ENCODE peak calls at places on chromosomes 6 and 20, in ten cellular contexts. Q is BE2C, P is mucosa of descending colon, E is HCT116, H is right cardiac atrium, Y is pancreas, O is lower lobe of right lung, T is GM23248, W is neuronal stem cell, U is right lobe of liver. X is an unnamed sample.
A peak's percentile ranks its signal among the peaks of the same experiment; 100 is the strongest.

GRCh38 chr20:33647603-33648395 is 14.3 kb upstream of the C20orf144 start:
- DNase-seq in H (peak; percentile 83), E (no peak), Q (no peak), U (no peak), T (peak; percentile 72), P (no peak), O (no peak), Y (no peak), W (no peak), X (no peak)

GRCh38 chr20:36644713-36645109 is 1.3 kb downstream of the SLA2 start:
- DNase-seq in O (no peak), T (peak; percentile 65), P (no peak), E (no peak), Q (no peak), U (no peak), W (no peak), Y (no peak), H (no peak), X (no peak)

GRCh38 chr20:2237059-2237458 is 58.7 kb upstream of the TGM3 start:
- DNase-seq in Y (no peak), P (peak; percentile 64), O (no peak), U (peak; percentile 87), W (no peak), H (peak; percentile 64), E (no peak), T (peak; percentile 99), Q (no peak), X (peak; percentile 94)

GRCh38 chr20:40816039-40816352 is 127.0 kb upstream of the MAFB start:
- DNase-seq in Q (no peak), E (no peak), P (no peak), T (no peak), W (no peak), Y (no peak), H (no peak), O (no peak), U (no peak), X (no peak)

GRCh38 chr6:128672023-128672422 is 151.6 kb upstream of the PTPRK start:
- DNase-seq in H (peak; percentile 6), Y (no peak), O (no peak), Q (peak; percentile 56), E (no peak), U (no peak), W (no peak), P (no peak), T (no peak), X (no peak)

GRCh38 chr6:89711801-89712200 is 73.3 kb upstream of the LYRM2 start:
- DNase-seq in Y (no peak), W (no peak), O (no peak), U (no peak), E (no peak), P (no peak), T (no peak), Q (no peak), H (no peak), X (no peak)

GRCh38 chr6:99119109-99120031 is 171.6 kb upstream of the FBXL4 start:
- DNase-seq in P (no peak), W (peak; percentile 62), O (no peak), U (no peak), Q (peak; percentile 23), T (peak; percentile 62), E (peak; percentile 12), Y (no peak), H (no peak), X (no peak)

GRCh38 chr20:3483784-3484183 is 13.0 kb downstream of the ATRN start:
- DNase-seq in T (peak; percentile 49), O (no peak), P (no peak), E (no peak), W (no peak), Y (no peak), Q (no peak), U (no peak), H (no peak), X (no peak)

GRCh38 chr6:38549795-38550194 is 89.9 kb downstream of the BTBD9 start:
- DNase-seq in E (no peak), W (no peak), Q (no peak), O (no peak), Y (no peak), T (no peak), H (no peak), P (no peak), U (no peak), X (no peak)

GRCh38 chr20:47020231-47020630 is 125.6 kb downstream of the EYA2 start:
- DNase-seq in P (no peak), Y (no peak), H (no peak), O (no peak), Q (no peak), W (no peak), E (no peak), T (no peak), U (no peak), X (no peak)

DNA sequence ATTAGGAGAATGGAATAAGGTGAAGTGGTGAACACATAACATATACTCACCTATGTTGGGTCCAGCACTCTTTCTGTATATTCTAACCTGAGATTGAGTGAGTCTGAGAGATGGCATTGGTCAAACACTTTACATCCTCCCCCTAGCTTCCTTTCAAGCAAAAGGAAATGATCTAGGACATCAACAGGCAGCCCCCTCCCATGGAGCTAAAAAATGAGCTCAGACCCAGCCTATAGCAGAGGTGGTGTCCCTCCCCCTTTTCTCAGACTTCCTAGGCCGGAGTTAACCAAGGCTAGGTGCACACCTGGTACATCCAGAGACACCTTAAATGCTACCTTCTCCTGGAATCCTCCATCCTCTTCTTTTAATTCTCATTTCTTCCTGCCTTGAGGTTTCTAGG is 5.5 kb upstream of the SDC4 start:
- DNase-seq in O (no peak), Q (no peak), E (no peak), Y (no peak), U (no peak), W (no peak), T (no peak), P (no peak), H (no peak), X (no peak)
- H3K4me1 ChIP-seq in O (peaks cover 22% of the 10 kb centered on the region), Q (no peaks in the 10 kb centered on the region), E (peaks cover 34% of the 10 kb centered on the region), Y (peaks cover 18% of the 10 kb centered on the region), U (no peaks in the 10 kb centered on the region), W (no peaks in the 10 kb centered on the region), T (peaks cover 31% of the 10 kb centered on the region), P (peaks cover 12% of the 10 kb centered on the region), H (peaks cover 8% of the 10 kb centered on the region), X (peaks cover 34% of the 10 kb centered on the region)

GRCh38 chr6:73078333-73078732 is 147.0 kb downstream of the KHDC1L start:
- DNase-seq in O (no peak), P (no peak), W (no peak), U (no peak), Q (no peak), E (no peak), H (no peak), T (no peak), Y (no peak), X (no peak)

GRCh38 chr6:73076211-73076610 is 149.1 kb downstream of the KHDC1L start:
- DNase-seq in W (no peak), U (no peak), P (no peak), H (no peak), Q (no peak), Y (no peak), T (no peak), O (no peak), E (no peak), X (no peak)

GRCh38 chr6:73073238-73073637 is 152.1 kb downstream of the KHDC1L start:
- DNase-seq in W (no peak), P (no peak), U (no peak), Q (no peak), H (no peak), E (no peak), Y (no peak), T (peak; percentile 26), O (no peak), X (no peak)

GRCh38 chr6:73078908-73079610 is 146.2 kb downstream of the KHDC1L start:
- DNase-seq in U (no peak), H (no peak), E (no peak), T (peak; percentile 53), Q (no peak), O (no peak), P (no peak), Y (no peak), W (no peak), X (no peak)

GRCh38 chr6:73074175-73074574 is 151.1 kb downstream of the KHDC1L start:
- DNase-seq in P (no peak), U (no peak), W (no peak), Y (no peak), O (no peak), H (no peak), T (peak; percentile 87), Q (no peak), E (no peak), X (no peak)
- H3K4me3 ChIP-seq in P (no peak overlapping the region), U (no peak overlapping the region), W (no peak overlapping the region), Y (no peak overlapping the region), O (no peak overlapping the region), H (no peak overlapping the region), T (peak overlapping the region; percentile 18), Q (no peak overlapping the region), E (no peak overlapping the region), X (no peak overlapping the region)

DNA sequence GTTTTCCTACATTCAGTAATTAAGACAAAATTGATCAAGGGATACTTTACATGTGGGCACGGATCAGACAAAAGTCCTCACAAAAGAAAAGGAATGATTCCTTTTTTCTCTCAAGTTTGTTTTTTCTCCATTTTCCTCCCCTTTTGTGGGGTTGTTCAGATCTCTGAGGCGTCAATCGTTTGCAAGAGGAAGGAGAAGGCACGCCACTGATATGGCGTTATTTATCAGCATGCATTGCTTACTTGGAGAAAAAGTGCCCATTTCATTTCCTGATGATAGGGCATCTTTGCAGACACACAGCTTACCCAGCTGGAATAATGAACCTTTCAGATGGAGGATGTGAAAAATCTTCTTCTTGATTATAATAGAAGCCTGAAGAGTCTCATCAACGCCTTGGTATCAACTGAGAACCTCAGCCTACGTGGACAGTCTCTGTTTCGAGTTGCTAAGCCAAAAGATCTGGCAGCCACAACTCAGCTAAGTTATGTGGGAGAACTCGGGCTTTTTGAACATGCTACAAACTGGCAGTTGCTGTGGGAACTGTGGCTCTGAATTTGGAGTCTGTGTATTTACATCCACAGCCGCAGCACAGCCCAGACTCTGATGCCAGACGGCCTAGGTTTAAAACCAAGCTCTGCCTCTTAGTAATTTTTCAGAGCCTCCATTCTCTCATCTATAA is 36.0 kb downstream of the RIPOR2 start:
- DNase-seq in T (no peak), H (no peak), E (no peak), W (no peak), U (no peak), P (no peak), Q (no peak), O (no peak), Y (no peak), X (no peak)
- H3K4me1 ChIP-seq in T (peaks cover 25% of the 10 kb centered on the region), H (no peaks in the 10 kb centered on the region), E (no peaks in the 10 kb centered on the region), W (peaks cover 2% of the 10 kb centered on the region), U (no peaks in the 10 kb centered on the region), P (no peaks in the 10 kb centered on the region), Q (no peaks in the 10 kb centered on the region), O (no peaks in the 10 kb centered on the region), Y (no peaks in the 10 kb centered on the region), X (no peaks in the 10 kb centered on the region)

DNA sequence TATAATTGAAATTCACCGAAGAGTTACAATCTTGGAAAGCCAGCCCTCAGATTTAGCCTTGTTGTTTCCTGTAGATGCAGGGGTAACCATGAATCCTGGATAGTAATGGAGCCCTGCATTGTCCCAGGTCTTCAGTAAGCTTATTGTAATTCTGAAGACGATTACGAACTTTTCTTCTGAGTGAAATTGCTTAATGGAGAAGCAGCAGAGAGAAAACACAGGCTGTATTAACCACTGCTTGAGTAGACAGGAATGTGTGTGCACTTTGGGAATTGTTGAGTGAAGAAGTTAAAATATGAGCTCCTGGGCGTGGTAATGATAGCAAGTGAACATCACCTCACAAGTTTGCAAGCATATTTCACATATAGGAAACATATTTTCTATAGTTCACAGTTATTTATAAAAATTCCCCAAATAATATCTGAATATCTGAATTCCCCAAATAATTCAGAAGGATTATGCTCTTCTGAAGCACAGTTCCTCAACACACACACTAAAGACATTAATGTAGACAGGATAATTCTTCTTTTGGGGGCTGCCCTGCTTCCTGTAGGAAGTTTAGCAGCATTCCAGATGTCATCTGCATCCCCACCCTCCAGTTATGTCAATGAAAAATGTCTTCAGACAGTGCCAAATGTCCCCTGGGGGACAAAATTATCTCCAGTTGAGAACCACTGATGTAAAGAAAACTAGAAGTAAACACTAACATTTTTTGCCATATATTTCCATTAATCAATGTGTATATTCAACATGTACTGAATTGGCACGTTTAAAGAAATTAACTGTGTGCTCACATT is 26.1 kb upstream of the NAA20 start:
- DNase-seq in U (no peak), E (no peak), H (no peak), T (no peak), P (no peak), W (no peak), Q (no peak), Y (no peak), O (no peak), X (no peak)
- H3K4me3 ChIP-seq in U (no peak overlapping the region), E (no peak overlapping the region), H (no peak overlapping the region), T (peak overlapping the region; percentile 63), P (no peak overlapping the region), W (no peak overlapping the region), Q (no peak overlapping the region), Y (no peak overlapping the region), O (no peak overlapping the region), X (no peak overlapping the region)